ENCODE peak calls at places on chromosomes 13 and 19, in five cellular contexts. S, P, R, V and U are unnamed samples.

GRCh38 chr13:26220575-26220974 is 1.5 kb downstream of the RNF6 start:
- DNase-seq in R (peak; percentile 71), V (no peak), S (no peak), P (no peak), U (no peak)

GRCh38 chr13:73194310-73194709 is 135.5 kb downstream of the KLF5 start:
- DNase-seq in S (no peak), P (no peak), R (no peak), V (no peak), U (no peak)

GRCh38 chr13:28333204-28333900 is 161.6 kb downstream of the FLT1 start:
- DNase-seq in V (no peak), R (no peak), P (no peak), S (no peak), U (no peak)

GRCh38 chr19:5150331-5150901 is 181.5 kb downstream of the KDM4B start:
- DNase-seq in R (peak; percentile 31), V (no peak), P (peak; percentile 10), S (peak; percentile 60), U (no peak)

GRCh38 chr19:45153339-45154063 is 7.3 kb downstream of the NKPD1 start:
- DNase-seq in P (no peak), S (peak; percentile 75), R (no peak), V (no peak), U (peak; percentile 47)

GRCh38 chr19:10510301-10510802 is 6.9 kb downstream of the S1PR5 start:
- DNase-seq in P (no peak), S (no peak), V (no peak), R (peak; percentile 87), U (no peak)

GRCh38 chr13:110746443-110746842 is 32.9 kb downstream of the ING1 start:
- DNase-seq in P (no peak), V (no peak), S (no peak), R (no peak), U (no peak)

GRCh38 chr13:19155321-19155861 is 26.2 kb downstream of the TUBA3C start:
- DNase-seq in S (no peak), V (no peak), R (no peak), P (no peak), U (no peak)

GRCh38 chr19:6794817-6795431 is 22.4 kb downstream of the VAV1 start:
- DNase-seq in S (no peak), P (no peak), V (no peak), R (no peak), U (no peak)

GRCh38 chr19:6278740-6279619 is 795 bp downstream of the MLLT1 start:
- DNase-seq in V (no peak), R (no peak), S (no peak), P (peak; percentile 29), U (no peak)

GRCh38 chr13:112968380-112968909 is 569 bp upstream of the MCF2L start:
- DNase-seq in V (no peak), R (no peak), P (peak; percentile 77), S (peak; percentile 85), U (no peak)

GRCh38 chr13:106133025-106133424 is 402.4 kb downstream of the EFNB2 start:
- DNase-seq in R (peak; percentile 51), V (no peak), S (no peak), P (no peak), U (no peak)

GRCh38 chr19:40530091-40530901 is 46.4 kb upstream of the SHKBP1 start:
- DNase-seq in S (peak; percentile 62), P (peak; percentile 24), R (no peak), V (no peak), U (peak; percentile 26)

GRCh38 chr19:4506449-4507149 is 11.7 kb downstream of the PLIN4 start:
- DNase-seq in R (no peak), S (no peak), V (no peak), P (no peak), U (no peak)

GRCh38 chr19:4369109-4369887 is 25.9 kb downstream of the MPND start:
- DNase-seq in R (no peak), P (no peak), S (peak; percentile 93), V (no peak), U (no peak)

GRCh38 chr13:30639671-30640070 is 22.0 kb downstream of the USPL1 start:
- DNase-seq in R (no peak), S (no peak), V (no peak), P (no peak), U (no peak)

GRCh38 chr13:113616281-113616906 is 31.8 kb downstream of the TFDP1 start:
- DNase-seq in S (peak; percentile 61), V (no peak), R (no peak), P (no peak), U (no peak)

GRCh38 chr13:112760440-112760839 is 70.6 kb downstream of the ATP11A start:
- DNase-seq in R (no peak), S (no peak), V (no peak), P (no peak), U (no peak)

GRCh38 chr19:14434157-14434501 is 1.0 kb downstream of the PKN1 start:
- DNase-seq in P (peak; percentile 19), S (no peak), R (no peak), V (no peak), U (no peak)

DNA sequence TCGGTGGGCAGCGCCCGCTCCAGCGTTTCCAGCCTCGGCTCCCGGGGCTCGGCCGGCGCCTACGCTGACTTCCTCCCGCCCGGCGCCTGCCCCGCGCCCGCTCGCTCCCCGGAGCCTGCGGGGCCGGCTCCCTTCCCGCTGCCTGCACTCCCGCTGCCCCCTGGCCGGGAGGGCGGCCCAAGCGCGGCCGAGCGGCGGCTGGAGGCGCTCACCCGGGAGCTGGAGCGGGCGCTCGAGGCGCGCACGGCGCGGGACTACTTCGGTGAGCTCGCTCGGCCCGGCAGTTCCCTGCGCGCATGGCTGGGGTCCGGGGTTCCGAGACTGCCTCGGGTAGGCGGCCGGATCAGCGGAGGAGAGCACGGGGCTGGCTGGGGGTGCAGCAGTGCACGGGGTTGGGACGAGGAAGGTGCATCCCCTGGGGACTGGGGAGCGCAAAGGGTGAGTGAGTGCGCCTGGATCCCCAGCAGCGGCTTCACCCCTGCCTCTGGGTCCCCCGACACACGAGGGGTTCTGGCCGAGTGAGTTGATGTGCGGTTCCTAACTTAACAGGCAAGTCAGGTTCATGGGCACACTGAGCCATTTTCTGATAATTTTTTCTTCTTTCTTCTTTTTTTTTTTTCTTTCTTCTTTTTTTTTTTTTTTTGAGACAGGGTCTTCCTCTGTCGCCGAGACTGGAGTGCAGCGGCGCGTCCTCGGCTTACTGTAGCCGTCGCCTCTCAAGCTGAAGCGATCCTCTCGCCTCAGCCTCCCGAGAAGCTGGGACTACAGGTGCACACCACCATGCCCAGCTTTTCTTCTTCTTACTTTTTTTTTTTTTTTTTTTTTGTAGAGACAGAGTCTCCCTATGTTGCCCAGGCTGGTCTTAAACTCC is 1.1 kb downstream of the WTIP start:
- DNase-seq in S (peak; percentile 83), P (no peak), R (no peak), V (no peak), U (no peak)
- H3K27ac ChIP-seq in S (peak overlapping the region; percentile 2), P (no peak overlapping the region), R (peak overlapping the region; percentile 91), V (peak overlapping the region; percentile 48), U (no peak overlapping the region)

GRCh38 chr13:33934343-33934742 is 116.4 kb downstream of the RFC3 start:
- DNase-seq in R (no peak), V (no peak), P (no peak), S (no peak), U (no peak)

GRCh38 chr13:33935969-33936368 is 118.0 kb downstream of the RFC3 start:
- DNase-seq in V (no peak), S (no peak), P (no peak), R (no peak), U (no peak)

GRCh38 chr13:33940256-33940655 is 122.3 kb downstream of the RFC3 start:
- DNase-seq in P (no peak), V (no peak), S (no peak), R (no peak), U (no peak)

GRCh38 chr13:33934936-33935510 is 117.1 kb downstream of the RFC3 start:
- DNase-seq in S (no peak), V (no peak), P (no peak), R (no peak), U (no peak)

DNA sequence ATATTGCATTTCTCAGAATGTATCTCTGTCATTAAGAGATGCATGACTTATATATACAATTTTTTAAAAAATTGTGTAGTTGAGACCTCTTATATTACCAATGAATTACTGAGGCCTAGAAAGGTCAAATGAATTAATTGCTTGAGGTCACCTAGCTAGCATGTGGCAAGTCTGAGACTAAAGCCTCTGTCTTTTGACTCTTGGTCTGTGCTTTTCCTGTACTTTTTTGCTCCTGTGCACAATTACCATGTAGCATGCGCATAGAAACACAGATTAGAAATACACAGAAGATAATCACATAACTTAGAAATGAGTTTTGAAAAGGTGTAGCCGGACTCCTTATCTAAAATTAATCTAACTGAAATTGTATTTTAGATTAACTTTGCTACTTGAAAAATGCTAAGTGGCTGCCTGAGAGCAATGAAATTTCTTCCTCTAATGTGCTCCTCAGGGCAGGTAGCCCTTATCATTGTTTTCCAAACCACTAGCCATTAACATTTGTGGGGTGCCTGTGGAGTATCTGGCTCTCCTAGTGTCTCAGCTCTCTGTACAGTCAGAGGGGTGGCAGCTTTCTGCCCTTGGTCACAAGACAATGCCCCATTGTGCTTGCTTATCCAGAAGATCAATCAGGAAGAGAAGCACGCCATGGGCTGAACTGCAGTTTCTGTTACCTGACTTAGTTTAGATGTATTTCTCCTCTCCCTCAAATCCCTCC is 119.6 kb downstream of the RFC3 start:
- DNase-seq in S (no peak), V (no peak), R (no peak), P (peak; percentile 15), U (no peak)
- H3K27ac ChIP-seq in S (no peak overlapping the region), V (no peak overlapping the region), R (peak overlapping the region; percentile 87), P (no peak overlapping the region), U (no peak overlapping the region)

GRCh38 chr19:28166025-28166424 is 1046.9 kb downstream of the UQCRFS1 start:
- DNase-seq in R (no peak), S (no peak), V (no peak), P (no peak), U (no peak)

GRCh38 chr19:28170066-28170465 is 1042.9 kb downstream of the UQCRFS1 start:
- DNase-seq in P (no peak), V (no peak), R (no peak), S (no peak), U (no peak)

GRCh38 chr19:28171983-28172382 is 1041.0 kb downstream of the UQCRFS1 start:
- DNase-seq in S (no peak), R (no peak), P (no peak), V (no peak), U (no peak)

GRCh38 chr19:28169168-28169862 is 1043.6 kb downstream of the UQCRFS1 start:
- DNase-seq in S (no peak), R (no peak), V (no peak), P (no peak), U (no peak)

GRCh38 chr19:28168557-28168956 is 1044.4 kb downstream of the UQCRFS1 start:
- DNase-seq in P (no peak), V (no peak), R (no peak), S (no peak), U (no peak)
- H3K27ac ChIP-seq in P (no peak overlapping the region), V (no peak overlapping the region), R (peak overlapping the region; percentile 64), S (no peak overlapping the region), U (no peak overlapping the region)

DNA sequence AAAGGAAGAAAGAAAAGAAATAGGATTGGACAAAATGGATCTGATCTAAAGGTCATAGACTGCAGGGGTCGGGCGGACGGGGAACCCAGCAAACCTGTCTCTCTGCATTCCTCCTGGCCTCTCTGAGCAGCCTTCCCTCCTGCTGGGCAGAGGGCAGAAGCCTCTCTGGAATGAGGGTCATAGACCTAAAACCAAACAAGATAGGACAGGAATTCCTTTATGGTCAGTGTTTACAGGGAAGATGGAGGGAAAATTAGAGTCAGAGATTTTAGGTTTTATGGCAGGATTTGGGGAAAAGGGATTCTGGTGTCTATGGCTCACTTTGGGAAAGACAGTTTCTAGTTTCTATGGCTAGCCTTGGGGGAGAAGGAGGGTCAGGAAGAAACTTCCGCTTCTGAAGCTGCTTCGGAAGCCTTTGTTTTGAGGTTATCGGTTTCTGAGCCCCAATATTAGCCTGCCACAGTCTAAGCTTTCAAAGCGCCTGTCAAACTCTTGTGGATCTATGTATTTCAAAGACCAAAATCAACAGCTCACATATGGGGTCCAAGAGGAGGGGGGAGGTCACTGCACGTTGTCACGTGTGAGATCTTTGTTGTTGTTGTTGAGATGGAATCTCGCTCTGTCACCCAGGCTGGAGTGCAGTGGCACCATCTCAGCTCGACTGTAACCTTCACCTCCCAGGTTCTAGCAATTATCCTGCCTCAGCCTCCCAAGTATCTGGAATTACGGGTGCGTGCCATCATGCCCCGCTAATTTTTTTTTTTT is 18.9 kb upstream of the DPRX start:
- DNase-seq in P (no peak), S (no peak), R (peak; percentile 97), V (no peak), U (no peak)
- H3K27ac ChIP-seq in P (no peak overlapping the region), S (no peak overlapping the region), R (peak overlapping the region; percentile 99), V (no peak overlapping the region), U (no peak overlapping the region)